ENCODE peak calls at places on chromosomes 3 and 15, in nine cellular contexts. K is mammary epithelial cell; B is EH; F is DMS153; C is stimulated activated naive B cell treated with anti-CD40 and anti-IgM and Interleukin-4, amounts not matched to agents 10 μg/mL and 1 μg/mL and 100 μg/mL, for 72 hours; U is activated CD4-positive, alpha-beta T cell treated with anti-CD3 and anti-CD28 coated beads, Interleukin-2, amount 10 ng/mL, durations not matched to agents 7 days and 5 days; V is IMR-90; A is dorsolateral prefrontal cortex; J is cardiac muscle cell. O is an unnamed sample.

GRCh38 chr3:124887177-124887995 is at the start of gene ITGB5:
- DNase-seq in K (peak; percentile 80), B (peak; percentile 89), F (no peak), C (peak; percentile 35), U (peak; percentile 10), V (peak; percentile 63), A (peak; percentile 56), J (peak; percentile 90), O (no peak)

GRCh38 chr3:30689202-30689641 is 82.8 kb downstream of the TGFBR2 start:
- DNase-seq in K (peak; percentile 69), B (peak; percentile 79), F (no peak), C (no peak), U (peak; percentile 17), V (peak; percentile 40), A (no peak), J (no peak), O (no peak)

GRCh38 chr3:160169139-160169830 is 55.9 kb upstream of the C3orf80 start:
- DNase-seq in K (peak; percentile 85), B (peak; percentile 97), F (no peak), C (no peak), U (no peak), V (peak; percentile 95), A (no peak), J (no peak), O (no peak)

GRCh38 chr15:68204776-68205557 is at the start of gene CALML4:
- DNase-seq in K (no peak), B (peak; percentile 22), F (peak; percentile 42), C (no peak), U (no peak), V (no peak), A (peak; percentile 42), J (no peak), O (no peak)

GRCh38 chr3:59816312-59816711 is 766.5 kb upstream of the CFAP20DC start:
- DNase-seq in K (peak; percentile 49), B (no peak), F (peak; percentile 36), C (no peak), U (no peak), V (no peak), A (no peak), J (no peak), O (no peak)

GRCh38 chr3:116927918-116928317 is 218.3 kb downstream of the TUSC7 start:
- DNase-seq in K (no peak), B (no peak), F (no peak), C (no peak), U (no peak), V (no peak), A (no peak), J (no peak), O (no peak)

GRCh38 chr3:138649134-138649533 is 40.6 kb downstream of the FAIM start:
- DNase-seq in K (no peak), B (no peak), F (no peak), C (no peak), U (no peak), V (no peak), A (no peak), J (no peak), O (no peak)

GRCh38 chr15:64051645-64052259 is 5.5 kb upstream of the DAPK2 start:
- DNase-seq in K (no peak), B (no peak), F (no peak), C (no peak), U (no peak), V (no peak), A (no peak), J (no peak), O (no peak)

GRCh38 chr3:184299488-184300376 is 691 bp downstream of the PSMD2 start:
- DNase-seq in K (peak; percentile 44), B (peak; percentile 71), F (no peak), C (no peak), U (no peak), V (peak; percentile 73), A (no peak), J (no peak), O (no peak)

GRCh38 chr3:157128771-157129671 is 30.9 kb downstream of the CCNL1 start:
- DNase-seq in K (peak; percentile 82), B (peak; percentile 80), F (no peak), C (no peak), U (peak; percentile 63), V (peak; percentile 30), A (no peak), J (peak; percentile 42), O (peak; percentile 49)

O was measured in T-cell.